ENCODE peak calls at places on chromosomes 13 and 19, in seven cellular contexts. A, V, Z, E, B, D and L are unnamed samples.

GRCh38 chr13:112012004-112012704 is 54.8 kb upstream of the SOX1 start:
- DNase-seq in A (no peak), V (no peak), Z (no peak), E (no peak), B (no peak), D (no peak), L (no peak)

GRCh38 chr13:44298314-44298713 is 75.3 kb upstream of the SERP2 start:
- DNase-seq in A (no peak), V (no peak), Z (no peak), E (no peak), B (no peak), D (no peak), L (no peak)

GRCh38 chr13:114128624-114129522 is 3.5 kb downstream of the RASA3 start:
- DNase-seq in A (peak; percentile 85), V (peak; percentile 91), Z (no peak), E (peak; percentile 60), B (peak; percentile 92), D (peak; percentile 87), L (no peak)

GRCh38 chr13:112885782-112886268 is 83.2 kb upstream of the MCF2L start:
- DNase-seq in A (no peak), V (peak; percentile 94), Z (peak; percentile 41), E (no peak), B (peak; percentile 87), D (no peak), L (peak; percentile 58)

GRCh38 chr13:47901451-47901850 is 99.6 kb downstream of the SUCLA2 start:
- DNase-seq in A (no peak), V (peak; percentile 6), Z (peak; percentile 68), E (no peak), B (no peak), D (no peak), L (no peak)

GRCh38 chr19:43625918-43626579 is 6.6 kb upstream of the ZNF428 start:
- DNase-seq in A (no peak), V (no peak), Z (no peak), E (no peak), B (no peak), D (no peak), L (no peak)

GRCh38 chr13:89695343-89696257 is 1651.9 kb upstream of the MIR17HG start:
- DNase-seq in A (no peak), V (peak; percentile 4), Z (no peak), E (peak; percentile 17), B (peak; percentile 58), D (no peak), L (no peak)

GRCh38 chr19:36183455-36183741 is 31.1 kb downstream of the ZNF565 start:
- DNase-seq in A (no peak), V (no peak), Z (no peak), E (no peak), B (no peak), D (no peak), L (no peak)

GRCh38 chr13:50250403-50250802 is 235.2 kb downstream of the KCNRG start:
- DNase-seq in A (no peak), V (no peak), Z (no peak), E (no peak), B (no peak), D (no peak), L (no peak)

GRCh38 chr13:45500492-45501174 is 35.9 kb downstream of the COG3 start:
- DNase-seq in A (no peak), V (peak; percentile 59), Z (peak; percentile 92), E (peak; percentile 27), B (peak; percentile 84), D (no peak), L (no peak)

GRCh38 chr13:37386276-37386675 is 212.3 kb downstream of the POSTN start:
- DNase-seq in A (no peak), V (peak; percentile 57), Z (no peak), E (no peak), B (peak; percentile 8), D (no peak), L (no peak)

GRCh38 chr19:35403116-35403760 is 32.4 kb downstream of the GPR42 start:
- DNase-seq in A (no peak), V (no peak), Z (no peak), E (no peak), B (no peak), D (no peak), L (no peak)

GRCh38 chr13:106275441-106276032 is 259.9 kb downstream of the EFNB2 start:
- DNase-seq in A (no peak), V (no peak), Z (no peak), E (no peak), B (no peak), D (no peak), L (no peak)

GRCh38 chr13:21150013-21150412 is 26.3 kb downstream of the SKA3 start:
- DNase-seq in A (no peak), V (no peak), Z (no peak), E (no peak), B (no peak), D (no peak), L (no peak)

GRCh38 chr13:22144806-22145205 is 473.9 kb downstream of the FGF9 start:
- DNase-seq in A (no peak), V (no peak), Z (no peak), E (no peak), B (no peak), D (no peak), L (no peak)

GRCh38 chr13:41864658-41865057 is 96.3 kb downstream of the VWA8 start:
- DNase-seq in A (no peak), V (no peak), Z (no peak), E (no peak), B (no peak), D (no peak), L (no peak)

GRCh38 chr13:89497658-89498057 is 1826.5 kb downstream of the SLITRK5 start:
- DNase-seq in A (no peak), V (no peak), Z (no peak), E (no peak), B (no peak), D (no peak), L (no peak)

GRCh38 chr19:45498411-45499195 is at the start of gene PPM1N:
- DNase-seq in A (no peak), V (no peak), Z (no peak), E (no peak), B (no peak), D (no peak), L (no peak)

GRCh38 chr19:5131031-5131865 is 162.3 kb downstream of the KDM4B start:
- DNase-seq in A (no peak), V (no peak), Z (no peak), E (no peak), B (no peak), D (peak; percentile 55), L (no peak)

GRCh38 chr19:58406818-58407657 is 1.4 kb upstream of the ZNF584 start:
- DNase-seq in A (no peak), V (no peak), Z (no peak), E (no peak), B (no peak), D (no peak), L (no peak)

GRCh38 chr13:110801044-110801443 is 87.5 kb downstream of the ING1 start:
- DNase-seq in A (no peak), V (no peak), Z (no peak), E (peak; percentile 38), B (no peak), D (no peak), L (no peak)

GRCh38 chr13:109355875-109356428 is 430.4 kb downstream of the IRS2 start:
- DNase-seq in A (no peak), V (no peak), Z (no peak), E (no peak), B (no peak), D (no peak), L (no peak)

GRCh38 chr13:25180450-25180794 is 8.3 kb upstream of the AMER2 start:
- DNase-seq in A (no peak), V (no peak), Z (no peak), E (no peak), B (no peak), D (no peak), L (no peak)

GRCh38 chr19:6071103-6071485 is 39.2 kb downstream of the RFX2 start:
- DNase-seq in A (no peak), V (peak; percentile 84), Z (no peak), E (no peak), B (peak; percentile 56), D (no peak), L (no peak)